ENCODE peak calls at places on chromosomes 11 and 22, in nine cellular contexts. One of them, this sample, is unnamed.

GRCh38 chr11:119671048-119671447 is 58.0 kb downstream of the NECTIN1 start:
- DNase-seq in NCI-H446: peak; percentile 42
- DNase-seq in endodermal cell: no peak
- DNase-seq in brain microvascular endothelial cell: peak; percentile 62
- DNase-seq in A549: no peak
- DNase-seq in astrocyte of the cerebellum: peak; percentile 72
- DNase-seq in mucosa of descending colon: peak; percentile 62
- DNase-seq in fibroblast of pulmonary artery: peak; percentile 92
- DNase-seq in ovary: peak; percentile 92
- DNase-seq in this sample: no peak

GRCh38 chr22:29071261-29072045 is 1.4 kb upstream of the KREMEN1 start:
- DNase-seq in mucosa of descending colon: peak; percentile 84
- DNase-seq in fibroblast of pulmonary artery: no peak
- DNase-seq in astrocyte of the cerebellum: no peak
- DNase-seq in endodermal cell: peak; percentile 88
- DNase-seq in NCI-H446: no peak
- DNase-seq in A549: no peak
- DNase-seq in ovary: peak; percentile 61
- DNase-seq in brain microvascular endothelial cell: no peak
- DNase-seq in this sample: peak; percentile 72

GRCh38 chr11:33320814-33321330 is 63.7 kb downstream of the HIPK3 start:
- DNase-seq in mucosa of descending colon: no peak
- DNase-seq in ovary: no peak
- DNase-seq in brain microvascular endothelial cell: no peak
- DNase-seq in fibroblast of pulmonary artery: peak; percentile 21
- DNase-seq in endodermal cell: no peak
- DNase-seq in A549: no peak
- DNase-seq in NCI-H446: no peak
- DNase-seq in astrocyte of the cerebellum: no peak
- DNase-seq in this sample: no peak

GRCh38 chr11:126736682-126737404 is 263.7 kb downstream of the KIRREL3 start:
- DNase-seq in endodermal cell: no peak
- DNase-seq in NCI-H446: no peak
- DNase-seq in ovary: no peak
- DNase-seq in astrocyte of the cerebellum: no peak
- DNase-seq in A549: no peak
- DNase-seq in mucosa of descending colon: no peak
- DNase-seq in brain microvascular endothelial cell: no peak
- DNase-seq in fibroblast of pulmonary artery: no peak
- DNase-seq in this sample: no peak

GRCh38 chr11:86106916-86107315 is 38.0 kb upstream of the PICALM start:
- DNase-seq in mucosa of descending colon: no peak
- DNase-seq in brain microvascular endothelial cell: no peak
- DNase-seq in astrocyte of the cerebellum: no peak
- DNase-seq in endodermal cell: no peak
- DNase-seq in fibroblast of pulmonary artery: peak; percentile 31
- DNase-seq in ovary: no peak
- DNase-seq in NCI-H446: no peak
- DNase-seq in A549: no peak
- DNase-seq in this sample: no peak

GRCh38 chr22:30776476-30776875 is 81.8 kb downstream of the OSBP2 start:
- DNase-seq in NCI-H446: no peak
- DNase-seq in mucosa of descending colon: no peak
- DNase-seq in astrocyte of the cerebellum: no peak
- DNase-seq in ovary: no peak
- DNase-seq in brain microvascular endothelial cell: no peak
- DNase-seq in endodermal cell: no peak
- DNase-seq in A549: no peak
- DNase-seq in fibroblast of pulmonary artery: no peak
- DNase-seq in this sample: no peak

GRCh38 chr22:23903328-23903971 is 9.3 kb downstream of the MIF start:
- DNase-seq in astrocyte of the cerebellum: no peak
- DNase-seq in ovary: no peak
- DNase-seq in A549: no peak
- DNase-seq in NCI-H446: peak; percentile 80
- DNase-seq in endodermal cell: no peak
- DNase-seq in fibroblast of pulmonary artery: no peak
- DNase-seq in mucosa of descending colon: no peak
- DNase-seq in brain microvascular endothelial cell: no peak
- DNase-seq in this sample: no peak

GRCh38 chr11:111795333-111795985 is 29.3 kb upstream of the PPP2R1B start:
- DNase-seq in endodermal cell: no peak
- DNase-seq in ovary: no peak
- DNase-seq in astrocyte of the cerebellum: no peak
- DNase-seq in NCI-H446: no peak
- DNase-seq in brain microvascular endothelial cell: no peak
- DNase-seq in mucosa of descending colon: no peak
- DNase-seq in fibroblast of pulmonary artery: no peak
- DNase-seq in A549: no peak
- DNase-seq in this sample: no peak

GRCh38 chr11:104163100-104164027 is 583 bp downstream of the PDGFD start:
- DNase-seq in endodermal cell: peak; percentile 82
- DNase-seq in astrocyte of the cerebellum: no peak
- DNase-seq in NCI-H446: peak; percentile 53
- DNase-seq in ovary: peak; percentile 67
- DNase-seq in A549: peak; percentile 15
- DNase-seq in fibroblast of pulmonary artery: peak; percentile 44
- DNase-seq in mucosa of descending colon: peak; percentile 28
- DNase-seq in brain microvascular endothelial cell: no peak
- DNase-seq in this sample: no peak

GRCh38 chr22:43921361-43921760 is 2.2 kb upstream of the PNPLA3 start:
- DNase-seq in ovary: no peak
- DNase-seq in A549: no peak
- DNase-seq in astrocyte of the cerebellum: peak; percentile 33
- DNase-seq in fibroblast of pulmonary artery: peak; percentile 52
- DNase-seq in endodermal cell: no peak
- DNase-seq in mucosa of descending colon: no peak
- DNase-seq in NCI-H446: no peak
- DNase-seq in brain microvascular endothelial cell: peak; percentile 65
- DNase-seq in this sample: no peak

GRCh38 chr11:108664241-108664640 is 628 bp upstream of the DDX10 start:
- DNase-seq in endodermal cell: no peak
- DNase-seq in astrocyte of the cerebellum: no peak
- DNase-seq in brain microvascular endothelial cell: no peak
- DNase-seq in NCI-H446: no peak
- DNase-seq in mucosa of descending colon: peak; percentile 35
- DNase-seq in fibroblast of pulmonary artery: no peak
- DNase-seq in A549: no peak
- DNase-seq in ovary: peak; percentile 29
- DNase-seq in this sample: no peak

GRCh38 chr22:44972363-44973083 is 37.3 kb downstream of the PHF21B start:
- DNase-seq in brain microvascular endothelial cell: no peak
- DNase-seq in mucosa of descending colon: peak; percentile 42
- DNase-seq in astrocyte of the cerebellum: no peak
- DNase-seq in endodermal cell: no peak
- DNase-seq in NCI-H446: no peak
- DNase-seq in ovary: no peak
- DNase-seq in fibroblast of pulmonary artery: no peak
- DNase-seq in A549: no peak
- DNase-seq in this sample: peak; percentile 65

GRCh38 chr11:100932474-100933100 is 197.0 kb downstream of the PGR start:
- DNase-seq in ovary: no peak
- DNase-seq in NCI-H446: peak; percentile 44
- DNase-seq in endodermal cell: no peak
- DNase-seq in astrocyte of the cerebellum: no peak
- DNase-seq in fibroblast of pulmonary artery: peak; percentile 63
- DNase-seq in A549: peak; percentile 17
- DNase-seq in mucosa of descending colon: no peak
- DNase-seq in brain microvascular endothelial cell: no peak
- DNase-seq in this sample: no peak